ENCODE peak calls at places on chromosome 16, in six cellular contexts. N is IMR-90, D is H1, E is mesenchymal stem cell, Y is neuronal stem cell, X is trophoblast cell. G is an unnamed sample.

GRCh38 chr16:12283596-12283995 is 307.1 kb downstream of the SNX29 start:
- DNase-seq in Y (no peak), D (no peak), X (no peak), N (no peak), E (no peak), G (no peak)

GRCh38 chr16:16042076-16042475 is 92.7 kb downstream of the ABCC1 start:
- DNase-seq in N (peak; percentile 88), X (no peak), D (no peak), Y (no peak), E (peak; percentile 18), G (no peak)

GRCh38 chr16:56753410-56753809 is 23.5 kb downstream of the NUP93 start:
- DNase-seq in E (no peak), D (no peak), Y (no peak), X (no peak), N (peak; percentile 77), G (no peak)

GRCh38 chr16:64983983-64984382 is 137.9 kb downstream of the CDH11 start:
- DNase-seq in D (peak; percentile 29), Y (peak; percentile 30), E (peak; percentile 92), N (peak; percentile 89), X (no peak), G (peak; percentile 77)

GRCh38 chr16:3401719-3402397 is 843 bp downstream of the ZNF174 start:
- DNase-seq in D (no peak), N (peak; percentile 18), X (no peak), Y (peak; percentile 24), E (peak; percentile 44), G (peak; percentile 45)

GRCh38 chr16:85417156-85417860 is 195.8 kb upstream of the GSE1 start:
- DNase-seq in E (no peak), N (no peak), X (no peak), D (no peak), Y (no peak), G (no peak)

GRCh38 chr16:11359370-11359769 is 14.1 kb downstream of the RMI2 start:
- DNase-seq in N (peak; percentile 90), D (no peak), Y (no peak), E (peak; percentile 76), X (peak; percentile 100), G (no peak)

GRCh38 chr16:27367463-27368357 is 34.3 kb upstream of the IL21R start:
- DNase-seq in N (peak; percentile 63), D (peak; percentile 41), Y (peak; percentile 56), X (peak; percentile 46), E (peak; percentile 69), G (peak; percentile 81)

GRCh38 chr16:55248494-55248893 is 75.5 kb upstream of the IRX6 start:
- DNase-seq in N (no peak), E (no peak), Y (no peak), X (no peak), D (no peak), G (no peak)

GRCh38 chr16:68356249-68356918 is 45.6 kb downstream of the PRMT7 start:
- DNase-seq in X (no peak), Y (no peak), D (no peak), N (no peak), E (peak; percentile 19), G (no peak)

GRCh38 chr16:67120025-67120424 is 10.3 kb downstream of the PHAF1 start:
- DNase-seq in D (no peak), X (no peak), E (no peak), N (peak; percentile 18), Y (no peak), G (no peak)

GRCh38 chr16:53212899-53213235 is 158.1 kb downstream of the CHD9 start:
- DNase-seq in N (no peak), X (no peak), E (no peak), Y (no peak), D (no peak), G (no peak)

GRCh38 chr16:81615411-81615810 is 163.7 kb upstream of the PLCG2 start:
- DNase-seq in Y (no peak), E (no peak), N (no peak), D (no peak), X (no peak), G (no peak)

DNA sequence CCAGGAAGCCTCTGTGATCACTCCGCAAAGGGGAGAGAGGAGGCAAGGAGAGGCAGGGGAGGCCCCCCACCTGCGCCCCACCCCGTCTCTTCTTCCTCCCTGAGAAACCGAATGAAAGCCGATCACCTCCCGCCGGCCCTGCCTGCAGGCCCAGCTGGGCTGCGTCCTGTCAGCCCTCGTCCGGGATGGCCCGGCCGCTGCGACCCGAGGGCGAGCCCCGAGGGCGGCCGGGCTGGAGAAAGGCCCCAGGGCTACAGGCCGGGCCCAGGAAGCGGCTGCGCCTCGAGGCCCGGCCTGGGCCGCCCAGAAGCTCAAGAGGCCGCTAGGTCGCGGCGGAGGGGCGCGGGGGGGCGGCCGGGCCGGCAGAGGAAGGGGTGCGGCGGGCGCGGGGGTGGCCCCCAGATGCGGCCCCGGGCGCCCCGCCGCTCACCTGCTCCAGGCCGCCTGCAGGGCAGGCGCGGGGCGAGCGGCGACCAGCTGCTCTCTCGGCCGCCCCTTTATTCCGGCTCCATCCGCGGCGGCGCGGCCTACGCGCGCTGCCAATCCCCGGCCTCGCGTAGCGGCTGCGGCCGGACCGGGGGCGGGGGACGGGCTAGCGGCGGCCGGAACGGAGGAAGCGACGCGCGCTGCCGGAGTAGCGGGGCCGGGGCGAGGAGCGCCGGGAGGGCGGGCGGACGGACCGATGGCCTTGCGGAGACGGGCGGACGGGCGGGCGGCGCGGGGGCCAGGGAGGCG is at the start of gene ZNF319:
- DNase-seq in Y (no peak), N (no peak), E (no peak), D (no peak), X (peak; percentile 14), G (no peak)
- H4K91ac ChIP-seq in Y (no peak within 1 kb of the TSS), N (peak within 1 kb of the TSS; percentile 72), E (peak within 1 kb of the TSS; percentile 54), D (peak within 1 kb of the TSS; percentile 7), X (peak within 1 kb of the TSS; percentile 76), G (no peak within 1 kb of the TSS)

GRCh38 chr16:557463-558297 is 2.5 kb upstream of the PRR35 start:
- DNase-seq in E (no peak), X (no peak), N (no peak), Y (no peak), D (no peak), G (no peak)
- H4K91ac ChIP-seq in E (no peak overlapping the region), X (no peak overlapping the region), N (no peak overlapping the region), Y (no peak overlapping the region), D (no peak overlapping the region), G (no peak overlapping the region)

GRCh38 chr16:86681440-86681838 is 103.1 kb downstream of the FOXL1 start:
- DNase-seq in Y (no peak), X (no peak), D (no peak), N (no peak), E (no peak), G (no peak)

GRCh38 chr16:86680661-86681439 is 102.5 kb downstream of the FOXL1 start:
- DNase-seq in X (no peak), N (no peak), E (no peak), D (no peak), Y (no peak), G (no peak)

GRCh38 chr16:86682219-86682904 is 104.0 kb downstream of the FOXL1 start:
- DNase-seq in X (no peak), Y (no peak), D (no peak), E (no peak), N (no peak), G (no peak)

GRCh38 chr16:86679490-86679889 is 101.1 kb downstream of the FOXL1 start:
- DNase-seq in Y (no peak), D (no peak), N (no peak), E (no peak), X (no peak), G (no peak)

GRCh38 chr16:86680137-86680536 is 101.8 kb downstream of the FOXL1 start:
- DNase-seq in Y (no peak), E (peak; percentile 75), N (peak; percentile 85), X (no peak), D (no peak), G (no peak)
- H4K91ac ChIP-seq in Y (no peak overlapping the region), E (no peak overlapping the region), N (no peak overlapping the region), X (no peak overlapping the region), D (no peak overlapping the region), G (no peak overlapping the region)

GRCh38 chr16:10086620-10087019 is 95.6 kb downstream of the GRIN2A start:
- DNase-seq in D (no peak), N (no peak), X (no peak), E (no peak), Y (no peak), G (no peak)

GRCh38 chr16:10087151-10087550 is 95.1 kb downstream of the GRIN2A start:
- DNase-seq in X (no peak), D (no peak), Y (no peak), E (no peak), N (no peak), G (no peak)

GRCh38 chr16:10088380-10088793 is 93.8 kb downstream of the GRIN2A start:
- DNase-seq in X (no peak), D (no peak), Y (no peak), N (no peak), E (no peak), G (no peak)

GRCh38 chr16:10083301-10083700 is 98.9 kb downstream of the GRIN2A start:
- DNase-seq in N (no peak), X (no peak), Y (no peak), E (no peak), D (no peak), G (no peak)

GRCh38 chr16:10085078-10085798 is 97.0 kb downstream of the GRIN2A start:
- DNase-seq in Y (no peak), E (no peak), X (no peak), N (no peak), D (no peak), G (no peak)
- H4K91ac ChIP-seq in Y (no peak overlapping the region), E (no peak overlapping the region), X (no peak overlapping the region), N (no peak overlapping the region), D (no peak overlapping the region), G (no peak overlapping the region)

DNA sequence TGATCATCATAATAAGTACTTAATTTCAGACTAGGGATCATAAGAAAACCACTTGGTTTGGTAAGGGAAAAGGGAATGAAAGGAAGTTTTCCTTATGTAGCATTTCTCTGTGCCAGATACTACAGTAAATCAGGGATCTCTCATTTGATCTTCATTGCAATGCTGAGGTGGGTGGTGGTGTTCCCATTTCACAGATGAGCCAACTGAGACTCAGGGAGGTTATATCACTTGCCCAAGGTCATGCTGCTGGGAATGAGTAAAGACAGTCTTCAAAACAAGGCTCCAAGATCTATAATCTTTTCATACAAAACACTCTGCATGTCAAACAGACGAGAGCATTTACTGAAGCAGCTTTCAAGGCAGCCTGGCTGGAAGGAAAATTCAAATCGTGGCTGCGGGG is 124.6 kb downstream of the GP2 start:
- DNase-seq in D (no peak), N (no peak), E (no peak), Y (no peak), X (no peak), G (no peak)
- H4K91ac ChIP-seq in D (no peak overlapping the region), N (no peak overlapping the region), E (no peak overlapping the region), Y (no peak overlapping the region), X (no peak overlapping the region), G (no peak overlapping the region)

GRCh38 chr16:69419956-69420355 is 4.5 kb upstream of the CYB5B start:
- DNase-seq in D (no peak), E (no peak), Y (no peak), N (no peak), X (no peak), G (no peak)
- H4K91ac ChIP-seq in D (no peak overlapping the region), E (peak overlapping the region; percentile 39), Y (no peak overlapping the region), N (no peak overlapping the region), X (no peak overlapping the region), G (no peak overlapping the region)

DNA sequence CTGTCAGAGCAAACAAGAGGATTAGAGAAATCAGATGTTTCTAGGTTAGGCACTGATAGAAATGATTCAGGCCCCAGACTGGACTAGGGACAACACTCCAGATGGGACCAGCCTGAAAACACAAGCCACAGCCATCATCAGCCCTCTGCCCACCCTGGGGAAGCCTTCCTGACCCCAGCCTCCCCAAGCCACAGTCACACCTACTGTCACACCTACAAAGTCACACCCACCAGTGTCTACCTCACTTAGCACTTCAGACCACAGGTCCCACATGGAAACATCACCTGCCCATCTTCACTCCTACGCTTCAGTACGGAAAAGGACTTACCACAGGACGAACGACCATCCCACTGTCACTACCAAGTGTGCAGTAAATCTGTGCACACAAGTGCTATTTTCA is 197.9 kb downstream of the ZFHX3 start:
- DNase-seq in N (no peak), X (no peak), E (no peak), D (no peak), Y (no peak), G (no peak)
- H4K91ac ChIP-seq in N (peak overlapping the region; percentile 4), X (no peak overlapping the region), E (no peak overlapping the region), D (no peak overlapping the region), Y (no peak overlapping the region), G (no peak overlapping the region)